ENCODE peak calls at places on chromosomes 4 and X, in six cellular contexts. Y, A, I, X, K and H are unnamed samples.

GRCh38 chr4:3207531-3208037 is 41.4 kb upstream of the MSANTD1 start:
- DNase-seq in K (no peak), Y (peak), I (no peak), A (no peak), X (no peak), H (no peak)

GRCh38 chrX:151692825-151693224 is 2.4 kb upstream of the PRRG3 start:
- DNase-seq in K (no peak), A (no peak), X (no peak), Y (no peak), I (no peak), H (no peak)

GRCh38 chrX:45309096-45309495 is 108.4 kb upstream of the DIPK2B start:
- DNase-seq in A (no peak), K (no peak), Y (no peak), X (no peak), I (no peak), H (no peak)

GRCh38 chr4:139537292-139537691 is 18.7 kb downstream of the SETD7 start:
- DNase-seq in Y (no peak), I (no peak), A (no peak), X (no peak), K (no peak), H (no peak)

GRCh38 chr4:2673157-2673556 is 83.0 kb downstream of the TNIP2 start:
- DNase-seq in Y (no peak), K (no peak), I (no peak), A (no peak), X (no peak), H (no peak)

GRCh38 chr4:86044593-86044985 is 315.3 kb downstream of the MAPK10 start:
- DNase-seq in I (no peak), A (no peak), Y (no peak), K (no peak), X (no peak), H (no peak)

GRCh38 chr4:125225806-125226205 is 88.9 kb upstream of the FAT4 start:
- DNase-seq in Y (no peak), I (no peak), K (no peak), A (no peak), X (no peak), H (peak)

GRCh38 chr4:121408-122084 is 2.8 kb upstream of the ZNF718 start:
- DNase-seq in Y (no peak), K (no peak), A (no peak), I (no peak), X (no peak), H (no peak)

GRCh38 chr4:180610317-180610716 is 1632.9 kb upstream of the TENM3 start:
- DNase-seq in K (no peak), X (no peak), I (no peak), A (no peak), Y (no peak), H (no peak)

GRCh38 chr4:4377683-4378082 is 9.2 kb upstream of the NSG1 start:
- DNase-seq in Y (no peak), I (no peak), X (no peak), K (no peak), A (no peak), H (no peak)

GRCh38 chr4:92236907-92237306 is 66.9 kb upstream of the GRID2 start:
- DNase-seq in K (no peak), I (no peak), X (no peak), A (no peak), Y (no peak), H (peak)

GRCh38 chr4:98744372-98745150 is 86.2 kb upstream of the TSPAN5 start:
- DNase-seq in X (no peak), K (no peak), A (no peak), I (no peak), Y (no peak), H (no peak)

GRCh38 chrX:15471016-15471415 is 22.1 kb downstream of the PIR start:
- DNase-seq in X (peak), A (peak), K (peak), I (peak), Y (no peak), H (no peak)

GRCh38 chr4:179196511-179196910 is 1754.3 kb upstream of the AGA start:
- DNase-seq in X (peak), K (no peak), A (no peak), I (no peak), Y (no peak), H (peak)

GRCh38 chrX:40080896-40081678 is 16.7 kb downstream of the BCOR start:
- DNase-seq in A (no peak), K (no peak), I (no peak), X (no peak), Y (no peak), H (no peak)

GRCh38 chr4:16067515-16067914 is 16.3 kb downstream of the PROM1 start:
- DNase-seq in I (no peak), Y (no peak), K (peak), X (no peak), A (no peak), H (no peak)

GRCh38 chr4:82510216-82510615 is 51.6 kb downstream of the TMEM150C start:
- DNase-seq in K (no peak), X (no peak), Y (no peak), I (no peak), A (no peak), H (no peak)

GRCh38 chr4:6727081-6727942 is 11.3 kb downstream of the BLOC1S4 start:
- DNase-seq in Y (no peak), K (peak), X (peak), I (no peak), A (no peak), H (no peak)

GRCh38 chr4:6516281-6516680 is 43.9 kb upstream of the PPP2R2C start:
- DNase-seq in K (no peak), I (no peak), X (no peak), A (no peak), Y (no peak), H (no peak)

GRCh38 chr4:8538703-8539567 is 41.3 kb upstream of the GPR78 start:
- DNase-seq in I (no peak), X (peak), K (no peak), A (no peak), Y (no peak), H (no peak)

GRCh38 chrX:10483191-10483808 is 137.1 kb downstream of the MID1 start:
- DNase-seq in I (no peak), Y (no peak), K (no peak), X (no peak), A (no peak), H (no peak)

GRCh38 chrX:10949541-10949940 is 161.6 kb upstream of the HCCS start:
- DNase-seq in K (no peak), Y (no peak), A (no peak), X (no peak), I (no peak), H (no peak)

GRCh38 chr4:66639361-66639760 is 905.9 kb downstream of the CENPC start:
- DNase-seq in X (no peak), Y (peak), K (no peak), A (peak), I (no peak), H (peak)

GRCh38 chrX:123084797-123085196 is 99.3 kb upstream of the GRIA3 start:
- DNase-seq in K (no peak), X (peak), I (no peak), Y (peak), A (no peak), H (peak)

GRCh38 chrX:135973025-135973547 is 702 bp downstream of the MMGT1 start:
- DNase-seq in K (no peak), I (no peak), Y (no peak), A (no peak), X (peak), H (no peak)

GRCh38 chr4:142598132-142598531 is 248.0 kb downstream of the INPP4B start:
- DNase-seq in Y (no peak), A (no peak), I (no peak), K (no peak), X (no peak), H (no peak)

GRCh38 chrX:104854188-104854587 is 288.2 kb downstream of the IL1RAPL2 start:
- DNase-seq in K (no peak), A (no peak), I (no peak), Y (no peak), X (no peak), H (no peak)

GRCh38 chr4:15778742-15779231 is 659 bp downstream of the CD38 start:
- DNase-seq in X (peak), I (peak), K (no peak), A (no peak), Y (no peak), H (no peak)

GRCh38 chrX:11757729-11758399 is at the start of gene MSL3:
- DNase-seq in X (peak), K (peak), Y (no peak), I (peak), A (no peak), H (no peak)

GRCh38 chr4:81471361-81472248 is at the start of gene RASGEF1B:
- DNase-seq in K (peak), A (no peak), Y (no peak), X (peak), I (peak), H (no peak)

GRCh38 chr4:81470456-81471327 is 1.0 kb downstream of the RASGEF1B start:
- DNase-seq in X (peak), I (peak), K (peak), Y (no peak), A (no peak), H (no peak)

GRCh38 chr4:81467672-81467964 is 4.1 kb downstream of the RASGEF1B start:
- DNase-seq in K (no peak), Y (no peak), I (no peak), X (no peak), A (no peak), H (no peak)

GRCh38 chr4:81468685-81469084 is 3.0 kb downstream of the RASGEF1B start:
- DNase-seq in X (no peak), Y (no peak), I (no peak), K (no peak), A (no peak), H (no peak)

GRCh38 chr4:81469774-81470455 is 1.8 kb downstream of the RASGEF1B start:
- DNase-seq in Y (no peak), I (no peak), K (no peak), X (no peak), A (no peak), H (no peak)
- H3K4me3 ChIP-seq in Y (no peak), I (peak), K (peak), X (no peak), A (peak), H (no peak)

DNA sequence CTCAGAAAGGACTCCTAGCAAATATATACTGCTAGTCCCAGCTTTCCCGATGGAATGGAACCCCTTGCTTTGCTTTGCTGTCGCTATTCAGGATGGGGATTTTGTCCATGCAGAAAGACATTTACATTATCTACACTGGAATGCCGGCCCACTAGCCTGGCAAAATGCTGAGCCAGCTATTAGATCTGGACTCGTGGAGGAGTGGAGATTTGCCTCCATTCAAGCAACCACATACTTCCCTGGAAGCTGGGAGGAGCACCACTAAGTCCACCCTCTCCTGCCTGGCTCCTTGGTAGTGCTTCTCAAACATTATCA is 24.1 kb upstream of the APLN start:
- DNase-seq in I (no peak), X (no peak), A (no peak), Y (no peak), K (no peak), H (no peak)
- H3K4me3 ChIP-seq in I (no peak), X (peak), A (no peak), Y (no peak), K (no peak), H (no peak)

DNA sequence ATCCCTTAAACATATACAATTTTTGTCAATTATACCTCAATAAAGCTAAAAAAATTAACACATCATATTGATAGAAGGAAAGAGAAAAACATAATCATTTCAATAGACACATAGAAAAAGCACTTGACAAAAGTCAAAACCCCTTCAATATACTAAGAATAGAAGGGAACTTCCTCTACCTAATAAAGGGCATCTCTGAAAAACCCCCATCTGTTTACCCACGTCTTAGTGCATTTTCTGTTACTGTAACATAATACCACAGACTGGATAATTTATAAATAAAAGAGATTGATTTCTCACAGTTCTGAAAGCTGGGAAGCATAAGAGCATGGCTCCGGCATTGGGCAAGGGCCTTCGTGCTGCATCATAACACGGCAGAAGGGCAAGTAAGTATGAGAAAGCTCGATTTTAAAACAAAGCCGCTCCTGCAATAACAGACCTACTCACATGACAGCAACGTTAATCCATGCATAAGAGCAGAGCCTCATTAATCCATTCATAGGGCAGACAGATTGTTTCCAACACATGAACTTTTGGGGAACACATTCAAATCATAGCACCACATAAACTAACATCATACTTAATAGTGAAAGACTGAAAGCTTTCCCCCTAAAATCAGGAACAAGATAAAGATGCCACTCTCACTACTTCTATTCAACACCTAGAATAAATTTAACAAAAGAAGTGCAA is 15.7 kb downstream of the STEEP1 start:
- DNase-seq in X (no peak), Y (no peak), A (no peak), K (no peak), I (no peak), H (no peak)
- H3K4me3 ChIP-seq in X (no peak), Y (no peak), A (no peak), K (no peak), I (no peak), H (no peak)

DNA sequence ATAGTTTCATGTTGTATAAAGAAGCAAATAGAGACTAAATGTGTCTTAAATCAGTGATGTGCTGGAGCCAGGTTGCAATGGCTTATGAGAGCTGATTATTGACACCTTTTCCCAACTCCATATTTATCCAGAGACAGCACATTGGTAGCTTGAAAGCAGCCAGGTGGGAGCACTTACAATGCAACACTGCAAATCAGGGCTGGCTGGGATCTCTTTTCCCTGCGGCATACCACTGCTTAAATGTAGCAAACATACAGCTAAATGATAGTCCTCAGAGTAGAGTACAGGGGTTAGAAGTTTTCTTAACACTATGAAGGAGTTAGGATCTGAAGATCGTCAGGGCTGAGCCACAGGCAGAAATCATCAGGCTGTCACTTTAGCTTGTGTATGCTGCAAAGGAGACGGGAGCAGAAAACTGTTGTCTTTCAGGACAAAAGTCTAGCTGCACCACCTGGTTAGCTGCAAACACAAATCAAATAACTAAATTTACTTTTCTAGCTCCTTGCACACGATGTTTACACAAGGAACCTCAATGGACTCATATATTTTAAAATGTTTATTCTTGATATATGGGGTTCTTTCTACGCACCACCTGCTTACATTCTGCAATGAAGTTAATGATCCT is 527.3 kb downstream of the TLL1 start:
- DNase-seq in A (no peak), K (no peak), X (no peak), I (no peak), Y (no peak), H (no peak)
- H3K4me3 ChIP-seq in A (no peak), K (no peak), X (no peak), I (no peak), Y (no peak), H (no peak)

DNA sequence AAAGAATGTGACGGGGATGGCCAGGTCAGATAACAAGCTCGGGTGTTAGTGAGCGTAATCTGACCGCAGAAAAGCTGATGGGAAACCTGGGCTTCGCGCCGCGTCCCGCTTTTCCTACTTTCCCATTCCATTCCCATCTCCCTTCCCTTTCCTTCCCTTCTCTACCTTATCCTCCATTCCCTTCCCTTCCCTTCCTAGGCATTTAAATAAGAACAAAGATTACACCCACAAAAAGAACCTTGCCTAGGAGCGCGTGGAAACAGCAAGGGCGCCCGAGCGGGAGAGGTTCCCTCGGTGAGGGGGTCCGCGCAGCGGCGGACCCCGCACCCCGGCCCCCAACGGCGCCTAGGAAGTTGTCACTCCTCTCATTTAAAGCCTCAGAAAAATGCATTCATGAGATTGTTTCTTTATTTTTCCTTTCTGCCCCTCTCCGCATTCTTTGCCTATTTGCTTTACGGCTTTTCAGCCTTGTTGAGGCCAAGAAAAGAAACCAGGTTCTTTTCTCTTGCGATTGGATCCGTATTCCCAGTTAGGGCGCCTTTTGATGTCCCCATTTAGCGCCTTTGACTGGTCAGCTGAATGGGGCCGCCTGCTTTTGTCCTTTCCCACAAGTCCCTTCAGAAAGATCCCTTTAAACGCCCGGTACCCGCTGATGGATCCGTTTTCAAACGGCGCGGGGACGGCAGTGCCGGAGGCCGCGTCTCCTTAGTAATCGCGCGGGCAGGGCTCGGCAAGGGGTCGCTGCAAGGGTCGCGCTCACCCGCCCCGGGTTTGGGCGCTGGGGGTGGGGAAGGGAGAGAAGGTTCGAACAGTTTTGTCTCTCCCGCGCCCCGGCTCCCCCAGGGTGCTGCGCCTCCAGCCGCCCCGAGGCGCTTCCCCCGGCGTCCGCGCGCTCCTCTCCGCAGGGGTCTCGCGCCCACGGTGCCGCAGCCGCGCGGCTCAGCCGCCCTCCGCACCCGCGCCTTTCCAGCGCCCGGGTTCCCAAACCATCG is 54.1 kb upstream of the TMEM33 start:
- DNase-seq in I (no peak), A (no peak), Y (no peak), X (no peak), K (peak), H (no peak)
- H3K4me3 ChIP-seq in I (no peak), A (peak), Y (peak), X (no peak), K (peak), H (peak)

GRCh38 chrX:7144126-7144525 is 3.4 kb upstream of the STS start:
- DNase-seq in Y (no peak), X (no peak), K (no peak), A (no peak), I (no peak), H (no peak)
- H3K4me3 ChIP-seq in Y (no peak), X (no peak), K (no peak), A (no peak), I (no peak), H (no peak)

DNA sequence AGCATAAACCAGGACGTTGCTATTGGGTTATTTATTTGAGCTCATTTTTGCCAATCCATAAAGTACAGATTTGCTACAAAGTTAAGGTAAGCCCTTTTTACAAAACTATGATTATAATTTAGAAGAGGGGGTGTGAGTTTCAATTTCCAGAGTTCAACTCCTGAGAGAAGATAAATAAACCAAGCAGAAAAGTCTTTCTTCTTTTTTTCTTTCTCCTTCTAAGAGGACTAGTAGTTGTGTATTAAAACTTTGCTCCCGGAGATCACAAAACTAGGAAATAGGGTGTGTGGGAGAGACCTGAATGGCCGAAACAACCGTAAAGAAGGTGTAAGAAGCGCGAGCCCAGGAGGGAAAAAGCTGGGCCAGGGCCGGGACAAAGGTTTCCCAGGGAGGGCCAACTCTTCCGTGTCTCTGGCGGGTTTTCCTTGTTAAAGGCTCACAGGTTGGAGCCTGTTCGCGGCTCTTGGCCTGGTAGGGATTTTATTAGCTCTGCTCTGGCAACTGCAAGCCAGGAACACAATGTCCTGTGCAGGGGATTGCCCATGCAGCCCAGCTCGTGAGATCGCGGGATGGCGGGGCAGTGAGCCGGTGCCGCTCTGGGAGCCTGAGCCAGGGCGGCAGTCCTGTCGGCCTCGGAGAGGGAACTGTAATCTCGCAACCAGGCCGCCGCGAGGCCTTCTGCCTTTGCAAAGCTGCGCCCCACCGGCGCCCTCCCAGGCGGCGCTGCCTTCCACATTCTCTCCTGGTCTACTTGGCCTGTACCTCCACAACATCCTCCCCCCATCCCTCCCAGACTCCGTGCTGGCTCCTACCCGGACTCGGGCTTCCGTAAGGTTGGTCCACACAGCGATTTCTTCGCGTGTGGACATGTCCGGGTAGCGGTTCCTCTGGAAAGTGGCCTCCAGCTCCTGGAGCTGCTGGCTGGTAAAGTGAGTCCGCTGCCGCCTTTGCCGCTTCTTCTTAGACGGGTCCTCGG is 2.2 kb downstream of the PITX2 start:
- DNase-seq in A (no peak), Y (no peak), I (no peak), K (peak), X (no peak), H (no peak)
- H3K4me3 ChIP-seq in A (no peak), Y (peak), I (no peak), K (peak), X (no peak), H (peak)